ENCODE peak calls at places on chromosomes 3 and 15, in four cellular contexts. F, O, X and L are unnamed samples.

GRCh38 chr3:147360936-147361670 is 45.2 kb downstream of the ZIC4 start:
- DNase-seq in F (no peak), O (no peak), X (peak; percentile 30), L (no peak)

GRCh38 chr3:30751610-30752299 is 142.7 kb downstream of the GADL1 start:
- DNase-seq in F (peak; percentile 15), O (peak; percentile 62), X (peak; percentile 15), L (peak; percentile 55)

GRCh38 chr3:126549861-126550487 is 8.8 kb downstream of the C3orf22 start:
- DNase-seq in F (no peak), O (no peak), X (no peak), L (no peak)

GRCh38 chr3:52385157-52385556 is 59.7 kb downstream of the SEMA3G start:
- DNase-seq in F (peak; percentile 64), O (peak; percentile 63), X (peak; percentile 49), L (peak; percentile 82)

GRCh38 chr15:62624541-62625399 is 417.8 kb upstream of the TPM1 start:
- DNase-seq in F (no peak), O (no peak), X (no peak), L (no peak)

GRCh38 chr3:173584093-173584833 is 186.7 kb downstream of the NLGN1 start:
- DNase-seq in F (peak; percentile 3), O (peak; percentile 60), X (peak; percentile 32), L (peak; percentile 6)

GRCh38 chr15:82532991-82533481 is 7.2 kb downstream of the RPS17 start:
- DNase-seq in F (no peak), O (no peak), X (no peak), L (no peak)

GRCh38 chr3:117549716-117550115 is 840.1 kb downstream of the TUSC7 start:
- DNase-seq in F (no peak), O (peak; percentile 13), X (no peak), L (no peak)

GRCh38 chr3:127853681-127854080 is 31.4 kb upstream of the MGLL start:
- DNase-seq in F (no peak), O (peak; percentile 43), X (peak; percentile 85), L (peak; percentile 46)

GRCh38 chr15:90838066-90838465 is 30.3 kb upstream of the FURIN start:
- DNase-seq in F (no peak), O (no peak), X (no peak), L (no peak)

GRCh38 chr3:138349926-138350665 is 1.7 kb downstream of the MRAS start:
- DNase-seq in F (no peak), O (no peak), X (no peak), L (no peak)

GRCh38 chr3:63845215-63845614 is 18.4 kb downstream of the THOC7 start:
- DNase-seq in F (no peak), O (no peak), X (no peak), L (no peak)

GRCh38 chr15:98727115-98728040 is 79.0 kb downstream of the IGF1R start:
- DNase-seq in F (peak; percentile 84), O (peak; percentile 95), X (no peak), L (no peak)

GRCh38 chr3:35200056-35200455 is 439.3 kb upstream of the ARPP21 start:
- DNase-seq in F (no peak), O (peak; percentile 45), X (no peak), L (no peak)

GRCh38 chr3:31462050-31462569 is 70.6 kb upstream of the STT3B start:
- DNase-seq in F (no peak), O (no peak), X (no peak), L (peak; percentile 78)

GRCh38 chr15:92044510-92044909 is 191.0 kb downstream of the SLCO3A1 start:
- DNase-seq in F (no peak), O (no peak), X (no peak), L (no peak)

GRCh38 chr15:100118546-100118945 is 223.2 kb downstream of the ADAMTS17 start:
- DNase-seq in F (no peak), O (no peak), X (no peak), L (no peak)
- TF ChIP-seq CTCF in F (no peak), O (no peak), X (no peak), L (no peak)

GRCh38 chr3:193938613-193939012 is 197.3 kb upstream of the HES1 start:
- DNase-seq in F (no peak), O (no peak), X (no peak), L (no peak)
- TF ChIP-seq EZH2phosphoT487 in F (no peak), O (no peak), X (no peak), L (no peak)

DNA sequence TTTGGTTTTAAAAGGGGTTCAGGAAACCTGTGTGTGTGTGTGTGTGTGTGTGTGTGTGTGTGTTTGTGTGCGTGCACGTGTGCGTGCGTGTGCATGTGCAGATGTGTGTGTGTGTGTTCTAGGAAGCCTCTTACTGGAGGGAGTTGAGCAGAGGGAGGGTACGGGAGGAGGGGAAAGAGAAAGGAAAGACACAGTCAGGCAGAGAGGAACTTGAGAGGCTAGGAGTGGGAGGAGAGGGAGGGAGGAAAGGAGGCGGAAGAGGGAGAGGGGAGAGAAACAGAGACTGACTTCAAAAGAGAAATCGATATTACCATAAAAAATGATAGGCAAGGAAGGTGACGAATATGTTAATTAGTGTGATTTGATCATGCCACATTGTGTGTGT is 34.1 kb downstream of the ATP2B2 start:
- DNase-seq in F (no peak), O (no peak), X (no peak), L (no peak)
- H3K4me2 ChIP-seq in F (no peak overlapping the region), O (no peak overlapping the region), X (no peak overlapping the region), L (no peak overlapping the region)

GRCh38 chr3:164192974-164193373 is 885.3 kb downstream of the SI start:
- DNase-seq in F (no peak), O (no peak), X (no peak), L (no peak)

GRCh38 chr3:164190566-164190965 is 887.7 kb downstream of the SI start:
- DNase-seq in F (no peak), O (no peak), X (no peak), L (no peak)

GRCh38 chr3:164196477-164196876 is 881.8 kb downstream of the SI start:
- DNase-seq in F (no peak), O (no peak), X (no peak), L (no peak)

GRCh38 chr3:164199982-164200823 is 878.1 kb downstream of the SI start:
- DNase-seq in F (no peak), O (no peak), X (no peak), L (no peak)

DNA sequence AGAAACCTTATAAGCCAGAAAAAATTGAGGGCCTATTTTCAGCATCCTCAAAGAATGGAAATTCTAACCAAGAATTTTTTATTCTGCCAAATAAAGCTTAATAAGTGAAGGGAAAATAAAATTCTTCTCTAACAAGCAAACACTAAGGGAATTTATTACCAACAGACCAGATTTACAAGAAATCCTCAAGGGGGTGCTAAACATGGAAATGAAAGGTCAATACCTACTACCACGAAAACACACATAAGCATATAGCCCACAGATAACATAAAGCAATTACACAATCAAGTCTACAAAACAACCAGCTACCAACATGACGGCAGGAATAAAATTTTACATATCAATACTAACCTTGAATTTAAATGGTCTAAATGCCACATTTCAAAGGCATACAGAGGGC is 883.5 kb downstream of the SI start:
- DNase-seq in F (no peak), O (peak; percentile 4), X (no peak), L (no peak)
- TF ChIP-seq CTCF in F (peak; percentile 14), O (peak; percentile 43), X (no peak), L (peak; percentile 34)

DNA sequence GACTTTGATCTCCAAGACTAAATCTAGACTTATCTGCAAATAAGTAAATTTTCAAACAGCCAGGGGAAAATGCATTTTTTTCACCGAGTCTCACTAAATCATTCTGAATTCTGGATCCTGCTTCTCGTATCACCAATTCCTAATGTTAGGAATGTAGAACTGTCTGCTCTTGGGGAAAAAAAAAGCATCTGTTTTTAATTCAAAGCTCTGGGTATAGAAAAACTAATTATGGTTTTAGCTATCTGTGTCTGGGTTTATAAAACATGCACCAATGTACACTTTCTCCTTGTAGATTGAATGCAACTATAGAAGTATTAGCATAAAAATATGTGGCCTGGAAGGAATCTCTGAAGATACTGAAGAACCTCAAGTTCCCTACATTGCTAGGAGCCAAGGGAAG is 4.8 kb upstream of the CDAN1 start:
- DNase-seq in F (no peak), O (no peak), X (no peak), L (no peak)
- TF ChIP-seq EZH2phosphoT487 in F (no peak), O (no peak), X (no peak), L (no peak)

GRCh38 chr15:42270996-42271395 is 2.0 kb upstream of the GANC start:
- DNase-seq in F (no peak), O (peak; percentile 64), X (no peak), L (no peak)
- H3K4me2 ChIP-seq in F (no peak overlapping the region), O (peak overlapping the region; percentile 96), X (no peak overlapping the region), L (peak overlapping the region; percentile 54)

GRCh38 chr3:195770081-195770840 is 41.5 kb downstream of the MUC4 start:
- DNase-seq in F (no peak), O (no peak), X (no peak), L (no peak)

GRCh38 chr3:195773956-195774537 is 37.7 kb downstream of the MUC4 start:
- DNase-seq in F (no peak), O (no peak), X (no peak), L (no peak)

GRCh38 chr3:195771651-195772300 is 40.0 kb downstream of the MUC4 start:
- DNase-seq in F (no peak), O (no peak), X (no peak), L (no peak)

GRCh38 chr3:195777975-195778374 is 33.8 kb downstream of the MUC4 start:
- DNase-seq in F (no peak), O (no peak), X (no peak), L (no peak)

DNA sequence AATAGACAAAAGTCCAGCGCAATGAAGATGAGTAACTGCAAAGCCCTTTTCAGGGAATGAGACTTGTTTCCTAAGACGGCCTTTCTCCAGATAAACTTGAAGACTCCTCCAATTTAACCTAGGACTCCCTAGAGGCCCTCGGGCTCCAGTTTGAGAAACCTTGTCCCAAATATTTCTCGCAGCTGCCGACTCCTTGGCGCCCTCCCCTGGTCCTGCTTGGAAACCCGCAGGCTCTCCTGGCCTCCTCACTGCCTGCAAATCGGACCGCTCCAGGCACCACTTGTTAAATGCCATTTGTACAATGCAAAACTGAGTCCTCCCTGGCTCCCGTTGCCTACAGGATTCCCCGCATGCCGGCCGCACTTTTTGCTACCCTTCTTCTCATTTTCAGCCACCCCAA is 36.8 kb downstream of the MUC4 start:
- DNase-seq in F (peak; percentile 27), O (peak; percentile 59), X (peak; percentile 41), L (no peak)
- TF ChIP-seq CTCF in F (peak; percentile 84), O (peak; percentile 70), X (peak; percentile 73), L (peak; percentile 63)

DNA sequence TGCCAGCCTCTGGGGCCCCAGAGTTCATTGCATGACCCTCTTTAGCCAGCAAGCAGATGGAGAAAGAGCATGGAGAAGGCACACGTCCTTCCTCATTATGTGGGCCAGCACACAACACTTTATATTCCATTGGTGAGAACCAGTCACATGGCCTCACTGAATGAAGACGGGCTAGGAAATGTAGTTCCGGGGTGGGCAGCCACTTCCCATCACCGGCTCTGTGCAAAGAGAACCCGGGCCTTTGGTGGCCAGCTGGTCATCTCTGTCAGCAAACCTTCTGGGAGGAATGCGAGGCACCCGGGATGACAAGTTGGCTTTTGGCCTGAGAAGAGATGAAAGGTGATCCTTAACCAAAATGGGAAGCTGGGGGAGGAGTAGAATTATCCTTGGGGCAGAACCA is 90.2 kb upstream of the VGLL4 start:
- DNase-seq in F (no peak), O (no peak), X (no peak), L (no peak)
- TF ChIP-seq EZH2phosphoT487 in F (no peak), O (no peak), X (no peak), L (no peak)

DNA sequence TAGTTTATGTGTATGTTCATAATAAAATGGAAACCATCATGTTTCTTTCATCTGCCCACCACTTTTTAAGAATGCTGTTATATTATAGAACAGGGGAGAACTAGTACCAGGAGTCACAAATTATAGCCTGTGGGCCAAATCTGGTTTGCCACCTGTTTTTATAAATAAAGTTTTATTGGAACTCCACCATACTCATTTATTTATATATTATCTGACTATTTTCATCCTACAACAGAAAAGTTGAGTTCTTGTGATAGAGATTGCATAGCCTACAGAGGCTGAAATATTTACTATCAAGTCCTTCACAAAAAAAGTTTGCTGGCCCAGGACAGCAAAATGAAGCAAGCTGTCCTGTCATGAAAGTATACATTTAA is 41.3 kb downstream of the FILIP1L start:
- DNase-seq in F (no peak), O (no peak), X (no peak), L (no peak)
- H3K4me2 ChIP-seq in F (no peak overlapping the region), O (no peak overlapping the region), X (no peak overlapping the region), L (no peak overlapping the region)